ENCODE peak calls at places on chromosomes 4 and X, in five cellular contexts. X is iris pigment epithelial cell, F is lung microvascular endothelial cell, V is ovary, K is adrenal gland. Q is an unnamed sample.

GRCh38 chr4:150145950-150146340 is 67.7 kb downstream of the DCLK2 start:
- DNase-seq in K (no peak), F (no peak), X (no peak), V (no peak), Q (no peak)

GRCh38 chr4:83335691-83336090 is 1.0 kb upstream of the HPSE start:
- DNase-seq in K (no peak), F (no peak), X (no peak), V (no peak), Q (no peak)

GRCh38 chr4:143404555-143404954 is 67.9 kb downstream of the GAB1 start:
- DNase-seq in V (no peak), X (no peak), F (no peak), K (no peak), Q (no peak)

GRCh38 chr4:151169900-151170299 is 70.5 kb downstream of the RPS3A start:
- DNase-seq in F (no peak), X (peak), V (no peak), K (no peak), Q (no peak)

GRCh38 chrX:154519389-154519788 is 3.4 kb upstream of the FAM3A start:
- DNase-seq in V (no peak), X (no peak), K (no peak), F (no peak), Q (no peak)

GRCh38 chrX:151921866-151922265 is 9.2 kb downstream of the MAGEA4 start:
- DNase-seq in F (no peak), X (no peak), K (no peak), V (no peak), Q (no peak)

GRCh38 chrX:108731144-108731543 is 5.2 kb downstream of the IRS4 start:
- DNase-seq in K (no peak), X (no peak), V (no peak), F (no peak), Q (no peak)

GRCh38 chrX:50643525-50644137 is 170.4 kb downstream of the SHROOM4 start:
- DNase-seq in F (peak), V (no peak), K (peak), X (no peak), Q (no peak)

GRCh38 chrX:41085883-41086626 is 810 bp downstream of the USP9X start:
- DNase-seq in K (peak), X (peak), V (peak), F (peak), Q (no peak)

GRCh38 chr4:188127157-188127874 is 11.9 kb upstream of the TRIML1 start:
- DNase-seq in X (peak), K (peak), F (no peak), V (no peak), Q (no peak)

GRCh38 chr4:158139086-158139485 is 33.7 kb downstream of the GASK1B start:
- DNase-seq in K (no peak), X (peak), V (no peak), F (no peak), Q (no peak)

GRCh38 chr4:146333187-146333894 is 119.0 kb downstream of the REELD1 start:
- DNase-seq in X (peak), F (no peak), V (no peak), K (no peak), Q (no peak)

GRCh38 chr4:24842356-24842755 is 47.0 kb downstream of the SOD3 start:
- DNase-seq in K (no peak), F (peak), X (no peak), V (no peak), Q (no peak)

GRCh38 chrX:128781506-128781905 is 729.3 kb upstream of the ACTRT1 start:
- DNase-seq in X (peak), K (peak), F (peak), V (no peak), Q (no peak)

GRCh38 chr4:13484749-13485345 is 707 bp upstream of the RAB28 start:
- DNase-seq in X (peak), K (no peak), V (no peak), F (peak), Q (no peak)

GRCh38 chrX:85993539-85994197 is 53.7 kb downstream of the CHM start:
- DNase-seq in V (no peak), F (no peak), X (peak), K (no peak), Q (no peak)

GRCh38 chrX:44415639-44416386 is 72.3 kb upstream of the EFHC2 start:
- DNase-seq in F (no peak), V (no peak), K (no peak), X (no peak), Q (no peak)

GRCh38 chr4:71247706-71248105 is 91.1 kb upstream of the SLC4A4 start:
- DNase-seq in X (no peak), V (no peak), F (no peak), K (no peak), Q (no peak)

GRCh38 chrX:115399306-115399705 is 109.8 kb downstream of the LUZP4 start:
- DNase-seq in K (no peak), F (no peak), V (no peak), X (no peak), Q (no peak)

GRCh38 chr4:98864560-98864959 is 64.4 kb downstream of the EIF4E start:
- DNase-seq in K (no peak), F (no peak), V (no peak), X (no peak), Q (no peak)

GRCh38 chr4:169485084-169485483 is 127.3 kb downstream of the NEK1 start:
- DNase-seq in K (no peak), F (no peak), X (peak), V (no peak), Q (no peak)

GRCh38 chr4:159516556-159516955 is 413.7 kb downstream of the RAPGEF2 start:
- DNase-seq in X (peak), V (no peak), F (peak), K (no peak), Q (no peak)

GRCh38 chr4:152258804-152259708 is 276.8 kb downstream of the FBXW7 start:
- DNase-seq in K (no peak), V (no peak), X (peak), F (peak), Q (no peak)

GRCh38 chr4:146790515-146790914 is 151.8 kb downstream of the POU4F2 start:
- DNase-seq in F (peak), K (no peak), X (peak), V (no peak), Q (no peak)

GRCh38 chrX:6024204-6024603 is 204.5 kb downstream of the NLGN4X start:
- DNase-seq in K (no peak), F (no peak), X (peak), V (no peak), Q (no peak)

Q was measured in HS-27A.